ENCODE peak calls at places on chromosomes 13 and 19, in nine cellular contexts. G is left ventricle myocardium inferior, Z is ascending aorta, H is PC-9, K is PC-3, P is cardiac muscle cell, O is AG10803, C is tibial nerve, B is kidney epithelial cell. E is an unnamed sample.

GRCh38 chr13:82070411-82070810 is 1729.5 kb upstream of the SPRY2 start:
- DNase-seq in G (no peak), Z (no peak), H (no peak), K (no peak), P (no peak), O (no peak), C (no peak), B (no peak), E (no peak)

GRCh38 chr13:97852181-97852874 is 101.1 kb upstream of the IPO5 start:
- DNase-seq in G (no peak), Z (no peak), H (no peak), K (no peak), P (no peak), O (no peak), C (no peak), B (no peak), E (no peak)

GRCh38 chr13:41696163-41697003 is 239.0 kb downstream of the RGCC start:
- DNase-seq in G (no peak), Z (no peak), H (peak), K (peak), P (peak), O (peak), C (no peak), B (peak), E (peak)

GRCh38 chr13:45441633-45442032 is 23.1 kb upstream of the COG3 start:
- DNase-seq in G (no peak), Z (peak), H (no peak), K (peak), P (peak), O (peak), C (no peak), B (peak), E (peak)

GRCh38 chr13:77698211-77699058 is 948 bp downstream of the SLAIN1 start:
- DNase-seq in G (peak), Z (peak), H (no peak), K (peak), P (no peak), O (peak), C (no peak), B (no peak), E (no peak)

GRCh38 chr19:5934779-5935472 is 20.9 kb downstream of the CAPS start:
- DNase-seq in G (peak), Z (no peak), H (no peak), K (no peak), P (peak), O (peak), C (no peak), B (no peak), E (peak)

GRCh38 chr13:100269837-100270236 is 180.9 kb downstream of the PCCA start:
- DNase-seq in G (peak), Z (peak), H (no peak), K (peak), P (peak), O (peak), C (peak), B (no peak), E (peak)

GRCh38 chr13:113770441-113770840 is 11.4 kb downstream of the TMEM255B start:
- DNase-seq in G (no peak), Z (no peak), H (no peak), K (no peak), P (no peak), O (no peak), C (no peak), B (no peak), E (no peak)

GRCh38 chr13:84645196-84646071 is 763.2 kb upstream of the SLITRK1 start:
- DNase-seq in G (no peak), Z (no peak), H (no peak), K (no peak), P (no peak), O (peak), C (no peak), B (no peak), E (peak)

GRCh38 chr13:102555914-102556553 is 40.8 kb upstream of the TPP2 start:
- DNase-seq in G (no peak), Z (no peak), H (no peak), K (peak), P (peak), O (peak), C (no peak), B (peak), E (peak)

GRCh38 chr19:10193666-10194499 is 870 bp downstream of the DNMT1 start:
- DNase-seq in G (no peak), Z (peak), H (peak), K (peak), P (peak), O (peak), C (no peak), B (no peak), E (peak)

GRCh38 chr13:63427170-63427569 is 2011.5 kb upstream of the PCDH20 start:
- DNase-seq in G (no peak), Z (no peak), H (no peak), K (no peak), P (no peak), O (no peak), C (no peak), B (no peak), E (no peak)

GRCh38 chr13:70162141-70162540 is 53.9 kb upstream of the KLHL1 start:
- DNase-seq in G (no peak), Z (no peak), H (no peak), K (no peak), P (no peak), O (no peak), C (no peak), B (no peak), E (peak)

GRCh38 chr19:53982611-53983010 is 8.8 kb upstream of the CACNG6 start:
- DNase-seq in G (peak), Z (no peak), H (no peak), K (peak), P (peak), O (no peak), C (no peak), B (no peak), E (no peak)

GRCh38 chr19:39448271-39448670 is 2.9 kb downstream of the SUPT5H start:
- DNase-seq in G (no peak), Z (no peak), H (peak), K (peak), P (no peak), O (peak), C (no peak), B (no peak), E (peak)

GRCh38 chr19:51365211-51366049 is 758 bp downstream of the ETFB start:
- DNase-seq in G (no peak), Z (peak), H (peak), K (peak), P (peak), O (peak), C (no peak), B (no peak), E (peak)

GRCh38 chr13:27921421-27921960 is 1.7 kb downstream of the PDX1 start:
- DNase-seq in G (no peak), Z (no peak), H (no peak), K (no peak), P (no peak), O (no peak), C (no peak), B (no peak), E (no peak)

GRCh38 chr19:34963531-34964406 is at the start of gene ZNF792:
- DNase-seq in G (peak), Z (peak), H (no peak), K (peak), P (peak), O (peak), C (peak), B (no peak), E (peak)

GRCh38 chr13:113970810-113971470 is 2.9 kb downstream of the C13orf46 start:
- DNase-seq in G (peak), Z (peak), H (peak), K (peak), P (peak), O (peak), C (no peak), B (no peak), E (peak)

GRCh38 chr13:49802410-49802809 is 9.9 kb upstream of the KPNA3 start:
- DNase-seq in G (no peak), Z (no peak), H (no peak), K (no peak), P (no peak), O (no peak), C (no peak), B (no peak), E (no peak)

GRCh38 chr19:13044160-13044853 is 49.0 kb downstream of the NFIX start:
- DNase-seq in G (no peak), Z (peak), H (no peak), K (peak), P (no peak), O (no peak), C (no peak), B (no peak), E (peak)

GRCh38 chr19:51600940-51601575 is 29.1 kb downstream of the SIGLEC5 start:
- DNase-seq in G (no peak), Z (no peak), H (no peak), K (no peak), P (peak), O (no peak), C (no peak), B (no peak), E (no peak)

GRCh38 chr13:113820813-113821651 is 42.8 kb downstream of the GAS6 start:
- DNase-seq in G (peak), Z (peak), H (peak), K (peak), P (peak), O (peak), C (peak), B (peak), E (peak)

GRCh38 chr19:1945899-1946298 is 4.9 kb downstream of the CSNK1G2 start:
- DNase-seq in G (no peak), Z (no peak), H (no peak), K (peak), P (peak), O (peak), C (no peak), B (no peak), E (peak)

GRCh38 chr13:49655906-49656305 is 27.6 kb downstream of the ARL11 start:
- DNase-seq in G (no peak), Z (no peak), H (no peak), K (peak), P (no peak), O (peak), C (no peak), B (no peak), E (no peak)

GRCh38 chr19:4086336-4086953 is 19.7 kb upstream of the ZBTB7A start:
- DNase-seq in G (no peak), Z (no peak), H (peak), K (no peak), P (no peak), O (no peak), C (no peak), B (no peak), E (no peak)

GRCh38 chr19:45276284-45276687 is 25.2 kb downstream of the MARK4 start:
- DNase-seq in G (no peak), Z (no peak), H (no peak), K (no peak), P (peak), O (no peak), C (no peak), B (no peak), E (peak)

GRCh38 chr13:87356314-87356713 is 314.9 kb upstream of the SLITRK5 start:
- DNase-seq in G (no peak), Z (no peak), H (no peak), K (no peak), P (no peak), O (no peak), C (no peak), B (no peak), E (no peak)

GRCh38 chr13:38872693-38873092 is 117.9 kb downstream of the STOML3 start:
- DNase-seq in G (no peak), Z (no peak), H (no peak), K (peak), P (peak), O (peak), C (no peak), B (no peak), E (peak)

GRCh38 chr19:4229179-4229931 is at the start of gene EBI3:
- DNase-seq in G (peak), Z (no peak), H (no peak), K (no peak), P (peak), O (no peak), C (no peak), B (no peak), E (peak)

GRCh38 chr13:91632071-91632470 is 233.7 kb downstream of the GPC5 start:
- DNase-seq in G (no peak), Z (no peak), H (no peak), K (peak), P (no peak), O (no peak), C (no peak), B (no peak), E (no peak)

GRCh38 chr13:107753286-107753685 is 462.1 kb downstream of the LIG4 start:
- DNase-seq in G (no peak), Z (no peak), H (no peak), K (no peak), P (peak), O (no peak), C (no peak), B (no peak), E (peak)

GRCh38 chr19:58304255-58304654 is 922 bp upstream of the ERVK3-1 start:
- DNase-seq in G (no peak), Z (no peak), H (no peak), K (no peak), P (no peak), O (no peak), C (no peak), B (no peak), E (no peak)

GRCh38 chr19:1840541-1841115 is 7.7 kb downstream of the REXO1 start:
- DNase-seq in G (peak), Z (no peak), H (no peak), K (no peak), P (peak), O (no peak), C (no peak), B (no peak), E (peak)

GRCh38 chr13:35891973-35892441 is 239.2 kb downstream of the DCLK1 start:
- DNase-seq in G (no peak), Z (no peak), H (peak), K (peak), P (peak), O (peak), C (no peak), B (peak), E (peak)

GRCh38 chr13:106484755-106485193 is 50.7 kb downstream of the EFNB2 start:
- DNase-seq in G (no peak), Z (peak), H (no peak), K (no peak), P (peak), O (no peak), C (no peak), B (no peak), E (peak)

GRCh38 chr19:39188960-39189359 is 7.8 kb upstream of the NCCRP1 start:
- DNase-seq in G (no peak), Z (no peak), H (no peak), K (no peak), P (no peak), O (no peak), C (no peak), B (no peak), E (no peak)

GRCh38 chr13:24074687-24075086 is 85.8 kb upstream of the SPATA13 start:
- DNase-seq in G (no peak), Z (no peak), H (no peak), K (peak), P (no peak), O (no peak), C (no peak), B (no peak), E (no peak)

DNA sequence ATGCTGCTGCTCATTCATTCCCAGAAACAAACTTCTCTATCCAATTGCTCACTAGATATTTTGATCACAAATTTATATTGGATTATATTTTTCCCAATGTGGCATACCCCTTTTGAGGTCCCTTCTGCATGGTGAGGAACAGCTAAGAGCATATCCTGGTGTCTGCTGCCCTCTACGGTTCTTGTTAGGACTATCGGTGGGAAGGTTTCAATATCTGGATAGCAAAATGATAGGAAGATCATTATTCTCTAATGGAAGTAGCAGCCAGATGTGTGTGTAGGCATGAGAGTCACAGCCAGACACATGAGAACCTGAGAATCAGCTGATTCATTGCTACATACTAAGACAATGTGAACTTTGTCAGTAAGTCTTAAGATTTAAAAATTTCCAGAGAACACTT is 1422.4 kb upstream of the MIR17HG start:
- DNase-seq in G (no peak), Z (no peak), H (no peak), K (peak), P (peak), O (peak), C (no peak), B (no peak), E (peak)
- TF ChIP-seq CTCF in G (peak), Z (no peak), H (peak), K (peak), P (peak), O (peak), C (no peak), B (peak), E (peak)

GRCh38 chr13:26476111-26476743 is 81.3 kb upstream of the WASF3 start:
- DNase-seq in G (peak), Z (no peak), H (no peak), K (no peak), P (peak), O (peak), C (no peak), B (no peak), E (peak)
- H3K4me3 ChIP-seq in G (peak), Z (no peak), H (no peak), K (no peak), P (no peak), O (peak), C (no peak), B (no peak), E (peak)

DNA sequence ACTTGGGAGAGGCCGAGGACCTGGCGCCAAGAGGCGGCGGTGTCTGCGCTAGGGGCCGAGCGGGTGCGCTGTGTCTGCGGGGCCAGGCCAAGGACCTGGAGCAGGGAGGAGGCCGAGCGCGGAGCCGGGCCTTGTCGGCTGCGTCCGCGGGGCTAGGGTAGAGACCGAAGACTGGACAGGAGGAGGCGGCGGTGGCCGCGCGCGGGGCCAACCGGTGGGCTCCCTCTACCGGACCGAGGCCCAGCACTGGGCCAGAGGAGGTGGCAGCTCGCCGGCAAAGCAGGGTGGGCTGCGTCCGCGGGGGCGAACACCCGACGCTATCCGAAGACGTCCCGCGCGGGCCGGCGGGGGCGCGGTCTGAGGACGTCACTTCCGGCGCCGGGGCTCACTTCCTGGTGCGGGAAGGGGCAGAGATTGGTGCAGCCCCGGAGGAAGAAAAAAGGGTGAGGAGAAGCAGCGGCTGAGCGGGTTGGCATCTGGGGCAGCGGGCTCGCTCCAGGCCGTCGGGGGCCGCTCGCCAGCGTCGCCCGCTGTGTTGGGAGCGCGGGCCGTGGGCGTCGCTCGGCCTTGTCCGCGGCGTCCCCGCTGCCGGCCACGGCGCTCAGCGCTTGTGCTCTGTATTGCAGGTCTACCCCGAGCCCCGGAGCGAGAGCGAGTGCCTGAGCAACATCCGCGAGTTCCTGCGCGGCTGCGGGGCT is 38.3 kb downstream of the ARHGEF7 start:
- DNase-seq in G (peak), Z (peak), H (peak), K (peak), P (peak), O (peak), C (peak), B (peak), E (peak)
- TF ChIP-seq CTCF in G (peak), Z (peak), H (no peak), K (no peak), P (peak), O (peak), C (peak), B (peak), E (peak)

GRCh38 chr13:93225610-93226009 is 997 bp upstream of the GPC6 start:
- DNase-seq in G (no peak), Z (no peak), H (no peak), K (peak), P (no peak), O (no peak), C (no peak), B (no peak), E (no peak)
- H3K4me3 ChIP-seq in G (no peak), Z (no peak), H (no peak), K (peak), P (peak), O (no peak), C (no peak), B (no peak), E (peak)

DNA sequence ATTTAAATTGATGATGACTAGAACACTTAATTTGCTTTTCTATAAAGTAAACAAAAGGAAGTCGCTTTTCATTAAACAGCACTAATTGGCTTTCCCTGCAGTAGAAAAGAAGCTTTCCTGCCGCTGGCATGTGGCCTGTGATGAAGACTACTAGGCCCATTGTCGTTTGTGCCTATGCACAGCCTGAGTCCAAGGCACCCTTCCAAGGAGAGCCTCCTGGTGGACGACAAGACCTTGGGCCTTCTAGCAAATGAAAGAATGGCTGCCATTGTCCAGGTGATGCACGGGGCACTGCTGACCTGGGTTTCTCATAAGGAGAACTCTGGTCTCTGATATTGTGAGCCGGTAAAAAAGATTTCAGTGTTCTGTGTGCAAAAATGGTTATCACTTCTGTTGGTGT is 233.0 kb downstream of the COL4A1 start:
- DNase-seq in G (no peak), Z (no peak), H (no peak), K (peak), P (no peak), O (no peak), C (no peak), B (no peak), E (no peak)
- TF ChIP-seq CTCF in G (no peak), Z (no peak), H (no peak), K (no peak), P (no peak), O (no peak), C (no peak), B (no peak), E (peak)

GRCh38 chr19:49149652-49150105 is 5.5 kb downstream of the HRC start:
- DNase-seq in G (peak), Z (peak), H (peak), K (peak), P (peak), O (peak), C (no peak), B (no peak), E (peak)

GRCh38 chr19:49150106-49150943 is 4.9 kb downstream of the HRC start:
- DNase-seq in G (peak), Z (peak), H (peak), K (peak), P (peak), O (peak), C (peak), B (no peak), E (peak)

GRCh38 chr19:49152218-49152550 is 3.0 kb downstream of the HRC start:
- DNase-seq in G (no peak), Z (no peak), H (no peak), K (no peak), P (no peak), O (no peak), C (no peak), B (no peak), E (no peak)

GRCh38 chr19:49151339-49152217 is 3.6 kb downstream of the HRC start:
- DNase-seq in G (peak), Z (peak), H (peak), K (peak), P (peak), O (no peak), C (no peak), B (no peak), E (peak)

DNA sequence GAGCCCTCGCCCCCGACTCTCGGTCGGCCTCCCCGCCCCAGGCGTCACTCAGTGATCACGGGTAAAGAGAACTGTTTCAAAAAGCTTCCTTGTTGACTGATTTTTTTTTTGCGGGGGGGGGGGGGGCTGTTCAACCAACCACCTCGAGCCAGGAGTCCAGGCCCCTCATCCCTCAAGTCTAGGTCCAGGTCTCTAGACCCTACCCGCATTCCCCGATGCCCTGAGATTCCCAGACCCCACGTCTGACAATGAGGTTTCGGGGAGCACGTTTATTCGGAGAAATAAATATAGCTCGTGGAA is 4.3 kb downstream of the HRC start:
- DNase-seq in G (no peak), Z (no peak), H (peak), K (no peak), P (no peak), O (no peak), C (no peak), B (no peak), E (no peak)
- H3K4me3 ChIP-seq in G (peak), Z (peak), H (peak), K (peak), P (peak), O (peak), C (peak), B (peak), E (peak)

E was measured in choroid plexus epithelial cell.